ENCODE peak calls at places on chromosome 18, in seven cellular contexts. U is A549, V is K562, O is sigmoid colon, P is stomach, L is tibial nerve, C is HepG2. H is an unnamed sample. For H3K4me1, the result is how much of the 10 kb centered on the place peaks cover.

GRCh38 chr18:79585395-79586370 is 93.9 kb upstream of the CTDP1 start:
- DNase-seq in U (no peak), V (peak), O (peak), P (no peak), L (no peak), C (no peak), H (peak)

GRCh38 chr18:69723434-69723833 is 224.2 kb downstream of the CD226 start:
- DNase-seq in U (no peak), V (no peak), O (no peak), P (no peak), L (no peak), C (no peak), H (no peak)

GRCh38 chr18:61579581-61579980 is 246.4 kb downstream of the CDH20 start:
- DNase-seq in U (no peak), V (no peak), O (no peak), P (no peak), L (no peak), C (no peak), H (no peak)

GRCh38 chr18:54004828-54005227 is 219.6 kb downstream of the MBD2 start:
- DNase-seq in U (peak), V (no peak), O (no peak), P (no peak), L (no peak), C (peak), H (no peak)

GRCh38 chr18:67402543-67402942 is 114.0 kb downstream of the DSEL start:
- DNase-seq in U (no peak), V (no peak), O (no peak), P (no peak), L (no peak), C (no peak), H (no peak)

GRCh38 chr18:49668583-49669290 is 106.9 kb downstream of the LIPG start:
- DNase-seq in U (no peak), V (no peak), O (peak), P (no peak), L (peak), C (peak), H (peak)

GRCh38 chr18:47174545-47175116 is 1.5 kb downstream of the IER3IP1 start:
- DNase-seq in U (peak), V (no peak), O (no peak), P (no peak), L (no peak), C (no peak), H (no peak)

GRCh38 chr18:71784777-71785176 is 759.4 kb downstream of the CBLN2 start:
- DNase-seq in U (peak), V (peak), O (no peak), P (no peak), L (no peak), C (peak), H (no peak)

GRCh38 chr18:39380186-39380714 is 1814.7 kb upstream of the CELF4 start:
- DNase-seq in U (no peak), V (no peak), O (no peak), P (no peak), L (no peak), C (no peak), H (no peak)

GRCh38 chr18:48834421-48835011 is 116.2 kb downstream of the SMAD7 start:
- DNase-seq in U (peak), V (no peak), O (peak), P (peak), L (peak), C (no peak), H (peak)

GRCh38 chr18:5508821-5509220 is 35.0 kb downstream of the EPB41L3 start:
- DNase-seq in U (no peak), V (no peak), O (no peak), P (no peak), L (no peak), C (no peak), H (no peak)

GRCh38 chr18:8609711-8610441 is 639 bp downstream of the RAB12 start:
- DNase-seq in U (no peak), V (no peak), O (peak), P (no peak), L (no peak), C (no peak), H (peak)

GRCh38 chr18:615773-616172 is 19.0 kb downstream of the CLUL1 start:
- DNase-seq in U (no peak), V (no peak), O (peak), P (peak), L (no peak), C (no peak), H (no peak)

GRCh38 chr18:71223487-71223886 is 934.6 kb downstream of the SOCS6 start:
- DNase-seq in U (no peak), V (no peak), O (no peak), P (no peak), L (no peak), C (no peak), H (no peak)

GRCh38 chr18:46152808-46153617 is 48.8 kb downstream of the HAUS1 start:
- DNase-seq in U (peak), V (peak), O (no peak), P (no peak), L (no peak), C (no peak), H (no peak)

DNA sequence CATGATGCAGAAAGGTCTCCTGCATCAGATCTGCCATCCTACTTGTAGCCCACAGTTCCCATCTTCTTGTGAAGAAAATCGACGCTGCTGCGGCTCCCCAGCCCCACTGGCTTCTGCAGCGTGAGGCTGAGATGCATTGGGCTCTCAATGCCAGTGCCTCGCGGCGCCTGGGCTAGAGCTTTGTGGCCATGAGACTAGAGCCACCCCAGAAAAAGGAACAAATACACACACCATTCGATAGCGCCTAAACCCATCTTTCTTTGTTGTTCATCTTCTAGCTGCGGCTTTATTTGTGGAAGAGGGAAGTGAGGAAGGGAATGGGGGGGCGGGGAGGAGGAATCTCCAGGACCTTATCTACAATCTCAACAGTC is 2.7 kb downstream of the NOL4 start:
- DNase-seq in U (no peak), V (no peak), O (no peak), P (no peak), L (no peak), C (no peak), H (no peak)
- H3K4me3 ChIP-seq in U (peak), V (no peak), O (peak), P (peak), L (peak), C (no peak), H (no peak)

GRCh38 chr18:35851286-35851967 is 121.1 kb upstream of the RMP24 start:
- DNase-seq in U (no peak), V (no peak), O (no peak), P (no peak), L (no peak), C (no peak), H (no peak)

GRCh38 chr18:35852786-35853185 is 119.7 kb upstream of the RMP24 start:
- DNase-seq in U (no peak), V (no peak), O (no peak), P (no peak), L (no peak), C (no peak), H (no peak)

GRCh38 chr18:35861367-35862114 is 110.9 kb upstream of the RMP24 start:
- DNase-seq in U (no peak), V (no peak), O (no peak), P (no peak), L (no peak), C (no peak), H (no peak)

GRCh38 chr18:35854095-35854494 is 118.4 kb upstream of the RMP24 start:
- DNase-seq in U (no peak), V (no peak), O (no peak), P (no peak), L (no peak), C (no peak), H (no peak)

DNA sequence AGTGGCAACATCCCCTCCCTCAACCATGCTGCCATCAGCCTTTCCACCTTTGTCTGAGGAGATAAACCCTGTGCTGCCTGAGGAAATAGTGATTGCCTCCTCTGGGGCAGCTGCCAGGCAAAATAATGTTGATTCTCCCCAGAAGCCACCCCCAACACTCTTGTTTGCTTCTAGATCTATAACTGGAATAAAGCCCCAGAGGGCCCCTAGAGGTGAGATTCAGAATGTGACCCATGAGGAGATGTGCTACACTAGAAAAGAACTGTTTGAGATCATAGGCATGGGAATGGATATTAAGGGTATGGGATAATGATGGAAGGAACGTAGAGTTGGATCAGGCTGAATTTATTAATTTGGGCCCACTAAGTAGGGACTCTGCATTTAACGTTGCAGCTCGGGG is 116.3 kb upstream of the RMP24 start:
- DNase-seq in U (no peak), V (no peak), O (no peak), P (no peak), L (no peak), C (no peak), H (no peak)
- H3K4me1 ChIP-seq in U (under half), V (under half), O (under half), P (under half), L (under half), C (under half), H (under half)

GRCh38 chr18:41745166-41746049 is 209.6 kb upstream of the PIK3C3 start:
- DNase-seq in U (peak), V (no peak), O (no peak), P (peak), L (no peak), C (peak), H (peak)

GRCh38 chr18:41744664-41745063 is 210.4 kb upstream of the PIK3C3 start:
- DNase-seq in U (no peak), V (no peak), O (no peak), P (no peak), L (no peak), C (no peak), H (no peak)

GRCh38 chr18:41751161-41751560 is 203.9 kb upstream of the PIK3C3 start:
- DNase-seq in U (no peak), V (no peak), O (no peak), P (no peak), L (no peak), C (no peak), H (no peak)

GRCh38 chr18:41751652-41752051 is 203.4 kb upstream of the PIK3C3 start:
- DNase-seq in U (no peak), V (no peak), O (no peak), P (no peak), L (no peak), C (no peak), H (no peak)

DNA sequence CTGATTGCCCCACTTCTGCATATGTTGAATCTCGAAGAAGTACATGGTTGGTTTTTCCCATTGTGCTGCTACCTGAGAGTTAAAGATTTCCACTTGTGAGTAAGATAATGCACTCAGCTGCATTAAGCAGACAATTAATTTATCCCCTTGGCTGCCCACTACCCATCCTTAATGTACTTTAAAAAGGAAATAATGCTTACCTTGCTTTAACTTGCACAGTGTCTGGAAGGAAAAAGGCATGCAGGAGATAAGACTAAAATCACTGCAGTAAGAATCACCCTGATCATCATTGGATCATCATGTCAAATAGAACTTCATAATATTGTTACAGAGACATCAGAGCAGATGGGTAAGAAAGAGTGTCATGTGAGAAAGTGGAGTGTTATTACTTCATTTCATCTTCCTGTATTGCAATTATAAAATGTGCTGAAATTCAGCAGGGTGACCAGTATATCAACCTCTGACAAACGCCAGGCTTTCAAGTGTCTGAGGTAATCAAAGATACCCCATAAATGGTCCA is 207.3 kb upstream of the PIK3C3 start:
- DNase-seq in U (no peak), V (no peak), O (no peak), P (no peak), L (no peak), C (no peak), H (no peak)
- TF ChIP-seq EP300 in U (no peak), V (no peak), O (no peak), P (no peak), L (no peak), C (no peak), H (no peak)

GRCh38 chr18:51029378-51029693 is 677 bp upstream of the SMAD4 start:
- DNase-seq in U (no peak), V (no peak), O (no peak), P (no peak), L (no peak), C (no peak), H (no peak)

GRCh38 chr18:51030537-51031258 is 685 bp downstream of the SMAD4 start:
- DNase-seq in U (peak), V (peak), O (peak), P (peak), L (peak), C (peak), H (peak)

GRCh38 chr18:51029694-51030536 is at the start of gene SMAD4:
- DNase-seq in U (peak), V (peak), O (peak), P (peak), L (peak), C (peak), H (peak)

GRCh38 chr18:51028201-51028805 is 1.7 kb upstream of the SMAD4 start:
- DNase-seq in U (peak), V (no peak), O (no peak), P (no peak), L (no peak), C (peak), H (peak)

GRCh38 chr18:51032193-51032592 is 2.2 kb downstream of the SMAD4 start:
- DNase-seq in U (no peak), V (no peak), O (no peak), P (no peak), L (no peak), C (no peak), H (no peak)
- H3K4me3 ChIP-seq in U (no peak), V (peak), O (peak), P (peak), L (peak), C (peak), H (no peak)

GRCh38 chr18:57443716-57444115 is 8.5 kb downstream of the ONECUT2 start:
- DNase-seq in U (no peak), V (no peak), O (no peak), P (no peak), L (no peak), C (peak), H (no peak)
- H3K4me1 ChIP-seq in U (under half), V (under half), O (under half), P (half or more), L (under half), C (half or more), H (under half)

GRCh38 chr18:45060102-45060501 is 379.4 kb downstream of the SETBP1 start:
- DNase-seq in U (no peak), V (no peak), O (no peak), P (no peak), L (no peak), C (no peak), H (no peak)
- TF ChIP-seq EP300 in U (no peak), V (no peak), O (no peak), P (no peak), L (no peak), C (no peak), H (no peak)

GRCh38 chr18:23313379-23313778 is 139.7 kb upstream of the RIOK3 start:
- DNase-seq in U (no peak), V (no peak), O (no peak), P (no peak), L (no peak), C (no peak), H (no peak)

GRCh38 chr18:23314672-23315071 is 138.4 kb upstream of the RIOK3 start:
- DNase-seq in U (no peak), V (no peak), O (no peak), P (no peak), L (no peak), C (no peak), H (no peak)

GRCh38 chr18:23306842-23307241 is 146.2 kb upstream of the RIOK3 start:
- DNase-seq in U (no peak), V (no peak), O (no peak), P (no peak), L (no peak), C (no peak), H (no peak)

GRCh38 chr18:23307567-23308295 is 145.4 kb upstream of the RIOK3 start:
- DNase-seq in U (no peak), V (no peak), O (no peak), P (no peak), L (no peak), C (no peak), H (no peak)

DNA sequence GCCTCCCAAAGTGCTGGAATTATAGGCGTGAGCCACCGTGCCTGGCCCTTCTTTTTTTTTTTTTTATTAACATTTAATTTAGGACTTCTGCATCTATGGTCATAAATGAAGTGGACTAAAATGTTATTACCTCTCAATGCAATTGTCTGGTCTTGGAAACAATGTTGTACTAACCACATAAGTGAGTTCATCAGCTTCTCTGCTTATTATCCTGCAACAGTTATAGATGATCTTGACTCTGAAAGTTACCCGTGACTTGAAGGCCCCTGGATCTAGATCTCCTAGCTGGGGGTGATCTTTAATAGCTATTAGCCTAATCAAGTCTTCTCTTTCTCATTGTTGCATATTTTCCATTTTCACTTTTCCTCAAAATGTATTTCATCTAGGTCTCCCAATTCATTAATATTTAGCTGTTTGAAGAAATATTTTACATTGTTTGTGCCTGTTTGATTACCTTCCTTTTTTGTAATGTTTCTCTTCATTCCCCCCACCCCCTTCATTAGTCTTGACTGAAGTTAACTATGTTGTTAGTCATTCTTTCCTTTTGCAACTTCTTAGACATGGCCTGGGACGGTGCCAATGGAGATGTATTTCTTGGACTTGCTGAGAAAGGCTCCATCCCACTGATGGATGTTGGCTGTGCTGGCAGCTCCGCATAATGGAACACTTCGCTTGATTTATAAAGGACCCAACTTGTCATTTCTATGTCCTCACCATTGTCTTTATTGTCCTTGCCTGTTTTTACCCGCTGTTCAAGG is 141.6 kb upstream of the RIOK3 start:
- DNase-seq in U (no peak), V (no peak), O (no peak), P (no peak), L (peak), C (no peak), H (no peak)
- H3K4me3 ChIP-seq in U (no peak), V (no peak), O (no peak), P (no peak), L (no peak), C (no peak), H (no peak)

GRCh38 chr18:13460946-13461345 is 242.4 kb downstream of the LDLRAD4 start:
- DNase-seq in U (no peak), V (no peak), O (peak), P (peak), L (no peak), C (no peak), H (no peak)

GRCh38 chr18:13461488-13461887 is 242.9 kb downstream of the LDLRAD4 start:
- DNase-seq in U (no peak), V (no peak), O (no peak), P (peak), L (no peak), C (no peak), H (no peak)

GRCh38 chr18:13463526-13463925 is 245.0 kb downstream of the LDLRAD4 start:
- DNase-seq in U (no peak), V (no peak), O (peak), P (no peak), L (no peak), C (no peak), H (no peak)

GRCh38 chr18:13462686-13463085 is 244.1 kb downstream of the LDLRAD4 start:
- DNase-seq in U (no peak), V (no peak), O (peak), P (no peak), L (no peak), C (no peak), H (no peak)

GRCh38 chr18:13461936-13462335 is 243.4 kb downstream of the LDLRAD4 start:
- DNase-seq in U (no peak), V (no peak), O (peak), P (peak), L (no peak), C (no peak), H (no peak)
- H3K4me1 ChIP-seq in U (under half), V (under half), O (under half), P (under half), L (under half), C (under half), H (under half)

GRCh38 chr18:22563098-22563707 is 145.5 kb upstream of the CTAGE1 start:
- DNase-seq in U (peak), V (peak), O (no peak), P (peak), L (peak), C (peak), H (peak)
- TF ChIP-seq EP300 in U (no peak), V (no peak), O (no peak), P (no peak), L (no peak), C (no peak), H (no peak)

DNA sequence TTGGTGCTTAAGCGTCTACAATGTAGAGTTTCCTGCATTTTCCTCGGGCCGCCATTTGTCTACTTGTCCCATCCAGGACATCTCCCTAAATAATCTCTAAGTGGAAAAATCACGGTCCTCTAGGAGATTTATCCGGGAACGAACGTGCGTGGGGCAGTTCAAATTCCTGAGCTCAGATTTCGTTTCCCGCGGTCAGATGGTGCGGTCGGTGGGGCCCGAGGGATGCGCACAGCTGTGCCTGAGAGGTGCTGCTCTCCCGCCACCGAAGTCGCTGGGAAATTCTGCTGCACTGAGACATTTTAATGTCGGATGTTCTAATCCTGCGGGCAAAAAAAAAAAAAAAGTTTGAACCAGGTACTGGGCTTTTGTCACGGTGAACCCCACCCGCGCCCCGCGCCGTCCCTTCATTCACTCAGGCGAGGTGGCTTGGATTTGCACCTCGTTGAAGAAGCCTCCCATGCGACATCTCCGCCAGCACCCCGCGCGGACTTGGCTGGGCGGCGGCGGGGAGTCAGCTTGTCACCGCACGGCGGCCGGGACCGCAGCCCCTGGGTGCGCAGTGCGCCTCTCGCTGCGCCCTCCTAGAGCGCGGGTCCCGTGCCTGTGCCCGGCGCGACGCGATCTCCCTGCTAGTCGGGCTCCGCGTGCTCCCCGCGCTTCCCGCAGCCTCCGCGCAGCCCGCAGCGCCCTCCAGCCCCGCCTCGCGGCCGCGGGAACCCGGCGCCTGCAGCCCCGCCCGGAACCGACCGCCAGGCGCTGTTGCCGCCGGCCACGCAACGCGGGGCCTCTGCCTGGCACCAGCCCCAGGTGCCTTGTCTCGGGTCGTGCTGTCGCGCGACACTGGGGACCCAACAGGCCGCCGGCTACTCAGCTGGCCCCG is 192.0 kb upstream of the TCF4 start:
- DNase-seq in U (no peak), V (no peak), O (peak), P (no peak), L (no peak), C (no peak), H (peak)
- H3K4me3 ChIP-seq in U (peak), V (peak), O (peak), P (peak), L (peak), C (no peak), H (peak)